ENCODE peak calls at places on chromosomes 4 and X, in four cellular contexts. B is H9, T is mesendoderm, H is mesenchymal stem cell. D is an unnamed sample.

GRCh38 chr4:41454393-41454792 is 83.6 kb upstream of the LIMCH1 start:
- DNase-seq in H (no peak), B (no peak), T (peak; percentile 57), D (no peak)

GRCh38 chr4:151603377-151603776 is 157.4 kb downstream of the GATB start:
- DNase-seq in B (no peak), T (no peak), H (no peak), D (no peak)

GRCh38 chr4:52659016-52659721 is at the start of gene USP46:
- DNase-seq in B (peak; percentile 64), H (peak; percentile 80), T (peak; percentile 80), D (peak; percentile 66)

GRCh38 chrX:109393859-109394258 is 88.0 kb downstream of the GUCY2F start:
- DNase-seq in B (peak; percentile 55), H (no peak), T (peak; percentile 65), D (no peak)

GRCh38 chrX:30626402-30626801 is 26.8 kb upstream of the GK start:
- DNase-seq in T (no peak), H (no peak), B (no peak), D (no peak)

GRCh38 chr4:54547299-54548097 is 110.3 kb upstream of the KIT start:
- DNase-seq in H (no peak), B (no peak), T (no peak), D (no peak)

GRCh38 chr4:122826596-122827257 is at the start of gene FGF2:
- DNase-seq in B (peak; percentile 71), T (peak; percentile 70), H (peak; percentile 69), D (peak; percentile 78)

GRCh38 chrX:80807606-80808159 is 2.0 kb downstream of the BRWD3 start:
- DNase-seq in T (no peak), H (peak; percentile 1), B (no peak), D (no peak)

GRCh38 chrX:153974726-153975286 is 2.3 kb downstream of the TMEM187 start:
- DNase-seq in H (no peak), B (no peak), T (no peak), D (no peak)

GRCh38 chr4:159366966-159367365 is 264.1 kb downstream of the RAPGEF2 start:
- DNase-seq in T (peak; percentile 16), H (no peak), B (no peak), D (no peak)

GRCh38 chr4:79623125-79623905 is 215.3 kb upstream of the GK2 start:
- DNase-seq in T (no peak), H (no peak), B (no peak), D (no peak)

GRCh38 chr4:8472689-8473197 is 32.2 kb downstream of the TRMT44 start:
- DNase-seq in B (no peak), H (peak; percentile 95), T (peak; percentile 23), D (peak; percentile 12)

GRCh38 chr4:150368667-150369066 is 213.3 kb upstream of the MAB21L2 start:
- DNase-seq in H (peak; percentile 27), T (no peak), B (no peak), D (no peak)

GRCh38 chr4:39908284-39908683 is 69.4 kb downstream of the PDS5A start:
- DNase-seq in B (no peak), T (no peak), H (peak; percentile 6), D (no peak)

GRCh38 chr4:43014266-43014665 is 121.8 kb downstream of the GRXCR1 start:
- DNase-seq in B (no peak), H (no peak), T (no peak), D (no peak)

GRCh38 chr4:118338981-118339765 is 13.6 kb downstream of the PRSS12 start:
- DNase-seq in H (no peak), T (no peak), B (no peak), D (no peak)

GRCh38 chr4:15725608-15726007 is 22.7 kb downstream of the BST1 start:
- DNase-seq in T (no peak), B (no peak), H (peak; percentile 49), D (no peak)

GRCh38 chrX:55710701-55711100 is 6.8 kb upstream of the RRAGB start:
- DNase-seq in T (no peak), B (no peak), H (peak; percentile 28), D (no peak)

GRCh38 chr4:183888564-183888963 is 16.5 kb upstream of the STOX2 start:
- DNase-seq in T (no peak), H (no peak), B (no peak), D (no peak)

GRCh38 chrX:23803931-23804381 is 21.0 kb downstream of the SAT1 start:
- DNase-seq in H (peak; percentile 75), T (no peak), B (no peak), D (no peak)

GRCh38 chrX:81542255-81542654 is 340.4 kb downstream of the SH3BGRL start:
- DNase-seq in T (peak; percentile 12), H (no peak), B (no peak), D (no peak)

GRCh38 chrX:68708503-68709290 is 61.2 kb downstream of the STARD8 start:
- DNase-seq in B (peak; percentile 74), H (no peak), T (peak; percentile 96), D (no peak)

GRCh38 chrX:48753708-48754107 is 7.8 kb upstream of the GLOD5 start:
- DNase-seq in B (no peak), T (peak; percentile 36), H (no peak), D (no peak)

GRCh38 chrX:71909956-71910355 is 689 bp upstream of the NHSL2 start:
- DNase-seq in H (peak; percentile 42), B (peak; percentile 65), T (peak; percentile 69), D (peak; percentile 31)

GRCh38 chr4:42151568-42152506 is 618 bp downstream of the BEND4 start:
- DNase-seq in T (peak; percentile 95), H (no peak), B (peak; percentile 94), D (peak; percentile 78)

GRCh38 chr4:8580321-8581093 is at the start of gene GPR78:
- DNase-seq in H (peak; percentile 65), B (peak; percentile 93), T (peak; percentile 96), D (peak; percentile 92)

GRCh38 chr4:61785766-61786165 is 585.6 kb downstream of the ADGRL3 start:
- DNase-seq in T (no peak), H (no peak), B (no peak), D (no peak)

GRCh38 chrX:73398185-73398914 is 48.5 kb upstream of the CDX4 start:
- DNase-seq in H (no peak), B (no peak), T (no peak), D (no peak)

GRCh38 chr4:6049972-6050371 is 31.7 kb upstream of the C4orf50 start:
- DNase-seq in T (no peak), B (no peak), H (no peak), D (no peak)
- H3K18ac ChIP-seq in T (no peak overlapping the region), B (no peak overlapping the region), H (no peak overlapping the region), D (no peak overlapping the region)

GRCh38 chrX:97854071-97854470 is 970.4 kb downstream of the RPA4 start:
- DNase-seq in T (no peak), B (no peak), H (no peak), D (no peak)
- H3K18ac ChIP-seq in T (no peak overlapping the region), B (no peak overlapping the region), H (no peak overlapping the region), D (no peak overlapping the region)

DNA sequence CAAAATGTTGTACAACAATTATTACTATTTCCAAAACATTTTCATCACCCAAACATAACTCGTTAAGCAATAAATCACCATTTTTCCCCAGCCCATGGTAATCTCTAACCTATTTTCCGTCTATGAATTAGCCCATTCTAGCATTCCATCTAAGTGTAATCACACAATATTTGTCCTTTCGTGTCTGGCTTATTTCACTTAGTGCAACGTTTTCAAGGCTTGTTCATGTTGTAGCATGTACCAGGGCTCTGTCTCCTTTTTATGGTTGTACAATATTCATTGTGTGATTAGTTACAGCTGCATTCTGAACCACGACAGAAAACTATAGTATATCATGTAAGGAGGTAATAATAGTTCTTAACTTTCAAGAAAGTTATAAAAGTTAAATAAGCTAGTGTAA is 656.0 kb upstream of the HS3ST1 start:
- DNase-seq in T (no peak), B (no peak), H (no peak), D (no peak)
- H3K18ac ChIP-seq in T (no peak overlapping the region), B (no peak overlapping the region), H (no peak overlapping the region), D (no peak overlapping the region)

DNA sequence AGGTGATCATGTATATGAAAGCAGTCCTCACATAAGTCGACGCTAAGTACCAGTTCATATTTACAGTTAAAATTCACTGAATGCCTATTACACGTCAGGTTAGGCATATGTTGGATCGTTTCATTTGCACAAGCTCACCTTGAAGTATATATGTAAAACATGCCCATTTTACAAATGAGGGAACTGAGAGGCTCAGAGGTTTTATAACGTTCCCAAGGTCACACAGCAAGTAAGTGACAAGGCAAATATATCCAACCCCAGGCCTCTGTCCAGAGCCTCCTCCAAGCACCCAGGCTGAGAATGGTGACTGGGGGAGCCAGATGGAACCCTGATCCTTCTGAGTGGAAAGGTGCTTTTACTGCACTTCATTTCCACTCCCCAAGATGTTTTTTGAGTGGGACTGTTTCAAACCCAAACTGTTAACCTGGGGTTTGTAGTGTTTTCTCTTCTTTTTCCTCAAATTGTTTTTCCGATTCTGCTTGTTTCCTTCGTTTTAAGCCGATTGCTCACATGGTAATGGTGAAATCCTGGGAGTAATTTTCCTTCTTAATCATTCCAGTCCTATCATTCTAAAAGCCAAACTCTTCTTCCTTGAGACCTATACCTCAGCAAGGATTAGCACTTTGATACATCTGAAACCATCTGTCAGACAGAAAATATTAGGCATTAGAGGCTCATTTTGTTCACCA is 794 bp downstream of the SMIM20 start:
- DNase-seq in H (no peak), B (no peak), T (no peak), D (no peak)
- H3K18ac ChIP-seq in H (no peak overlapping the region), B (peak overlapping the region; percentile 43), T (peak overlapping the region; percentile 52), D (peak overlapping the region; percentile 91)

DNA sequence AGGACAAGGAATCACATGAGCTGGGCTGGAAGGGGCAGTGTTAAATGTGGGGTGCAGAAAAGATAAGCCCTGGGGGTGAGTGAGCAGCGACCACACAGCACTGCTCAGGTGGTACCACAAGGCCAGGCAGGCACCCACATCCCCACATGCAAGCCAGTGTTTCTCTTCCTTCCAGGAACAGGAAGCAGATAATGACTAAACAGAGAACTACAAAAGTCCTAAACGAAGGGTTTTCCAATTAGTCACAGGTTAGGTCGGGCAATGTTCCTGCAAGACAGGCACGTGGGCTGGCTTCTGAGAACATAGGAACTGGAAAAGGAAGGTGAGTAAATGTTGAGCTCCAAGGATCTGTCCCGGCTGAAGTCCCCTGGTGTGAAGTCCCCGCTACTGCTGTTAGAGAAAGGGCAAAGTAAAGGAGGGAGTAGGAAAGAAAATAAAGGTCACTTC is 19.5 kb downstream of the RELL1 start:
- DNase-seq in H (peak; percentile 96), T (peak; percentile 79), B (no peak), D (no peak)
- H3K18ac ChIP-seq in H (peak overlapping the region; percentile 54), T (no peak overlapping the region), B (no peak overlapping the region), D (no peak overlapping the region)

GRCh38 chr4:13912966-13913365 is 285.4 kb upstream of the BOD1L1 start:
- DNase-seq in B (no peak), T (no peak), H (peak; percentile 75), D (no peak)

GRCh38 chr4:13911256-13911655 is 283.7 kb upstream of the BOD1L1 start:
- DNase-seq in B (no peak), H (no peak), T (no peak), D (no peak)

GRCh38 chr4:13910556-13910955 is 283.0 kb upstream of the BOD1L1 start:
- DNase-seq in B (no peak), T (no peak), H (no peak), D (no peak)

GRCh38 chr4:13908455-13908854 is 280.9 kb upstream of the BOD1L1 start:
- DNase-seq in T (no peak), B (no peak), H (no peak), D (no peak)

DNA sequence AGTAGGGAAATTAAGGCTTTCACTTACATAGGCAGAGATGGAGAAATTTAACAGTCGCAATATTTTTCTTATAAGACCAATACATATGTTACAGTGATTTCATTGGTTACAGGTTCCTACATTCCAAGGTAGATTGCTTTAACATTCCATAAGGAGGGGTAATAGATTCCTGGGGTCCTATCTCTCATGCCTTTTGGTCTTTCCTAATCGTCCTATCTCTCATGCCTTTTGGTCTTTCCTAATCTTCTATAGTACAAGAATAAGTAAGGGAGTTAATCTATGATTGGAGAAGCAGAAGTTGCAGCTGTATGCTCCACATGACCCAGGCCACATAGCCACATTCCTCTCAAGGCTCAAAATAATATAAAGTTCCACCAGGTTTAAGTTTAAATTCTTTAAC is 284.9 kb upstream of the BOD1L1 start:
- DNase-seq in B (no peak), H (no peak), T (peak; percentile 92), D (no peak)
- H3K18ac ChIP-seq in B (no peak overlapping the region), H (no peak overlapping the region), T (no peak overlapping the region), D (no peak overlapping the region)

D was measured in neuronal stem cell.